ENCODE peak calls at places on chromosomes 4 and X, in six cellular contexts. Q is gastrocnemius medialis, J is IMR-90, E is stomach, O is Peyer's patch, T is A549. C is an unnamed sample. For H3K4me1, the result is how much of the 10 kb centered on the place peaks cover.

GRCh38 chr4:123478859-123479345 is 82.3 kb downstream of the SPRY1 start:
- DNase-seq in J (peak), O (peak), Q (peak), E (peak), T (no peak), C (peak)

GRCh38 chr4:14478504-14478903 is 523.8 kb upstream of the CPEB2 start:
- DNase-seq in O (no peak), Q (no peak), J (no peak), E (no peak), T (no peak), C (no peak)

GRCh38 chr4:100340534-100341364 is 150.5 kb upstream of the DDIT4L start:
- DNase-seq in T (no peak), J (peak), E (no peak), Q (no peak), O (no peak), C (no peak)

GRCh38 chrX:78708830-78709229 is 38.7 kb upstream of the LPAR4 start:
- DNase-seq in T (no peak), Q (no peak), O (no peak), J (no peak), E (no peak), C (no peak)

GRCh38 chr4:8820178-8821102 is 51.2 kb downstream of the HMX1 start:
- DNase-seq in O (peak), E (peak), Q (no peak), J (no peak), T (no peak), C (no peak)

GRCh38 chrX:112941209-112941788 is 100.7 kb upstream of the AMOT start:
- DNase-seq in Q (no peak), T (no peak), E (no peak), J (peak), O (no peak), C (no peak)

GRCh38 chr4:68256284-68256683 is 10.8 kb upstream of the TMPRSS11B start:
- DNase-seq in O (no peak), E (no peak), T (no peak), Q (no peak), J (no peak), C (no peak)

GRCh38 chr4:159547645-159548308 is 444.9 kb downstream of the RAPGEF2 start:
- DNase-seq in J (no peak), E (no peak), O (no peak), T (no peak), Q (no peak), C (no peak)

GRCh38 chr4:80335554-80336358 is at the start of gene CFAP299:
- DNase-seq in O (peak), T (peak), E (peak), J (peak), Q (peak), C (peak)

GRCh38 chr4:8427761-8428287 is 12.7 kb downstream of the ACOX3 start:
- DNase-seq in E (no peak), T (no peak), Q (no peak), J (peak), O (no peak), C (peak)

GRCh38 chr4:88938138-88938537 is 118.8 kb downstream of the FAM13A start:
- DNase-seq in T (no peak), E (no peak), J (peak), Q (no peak), O (no peak), C (no peak)

GRCh38 chr4:119873794-119874325 is 192.8 kb downstream of the MAD2L1 start:
- DNase-seq in Q (no peak), E (no peak), O (no peak), T (no peak), J (no peak), C (no peak)

GRCh38 chr4:144985536-144985935 is 112.5 kb downstream of the ANAPC10 start:
- DNase-seq in J (no peak), O (no peak), E (no peak), T (no peak), Q (no peak), C (no peak)

GRCh38 chr4:4206204-4206603 is 20.5 kb downstream of the OTOP1 start:
- DNase-seq in E (no peak), J (no peak), T (no peak), O (no peak), Q (no peak), C (no peak)

GRCh38 chr4:32840461-32841189 is 2120.5 kb downstream of the PCDH7 start:
- DNase-seq in E (no peak), T (no peak), O (no peak), J (no peak), Q (no peak), C (no peak)

GRCh38 chrX:24682739-24683432 is 10.8 kb upstream of the POLA1 start:
- DNase-seq in J (no peak), T (no peak), O (no peak), E (no peak), Q (no peak), C (no peak)

DNA sequence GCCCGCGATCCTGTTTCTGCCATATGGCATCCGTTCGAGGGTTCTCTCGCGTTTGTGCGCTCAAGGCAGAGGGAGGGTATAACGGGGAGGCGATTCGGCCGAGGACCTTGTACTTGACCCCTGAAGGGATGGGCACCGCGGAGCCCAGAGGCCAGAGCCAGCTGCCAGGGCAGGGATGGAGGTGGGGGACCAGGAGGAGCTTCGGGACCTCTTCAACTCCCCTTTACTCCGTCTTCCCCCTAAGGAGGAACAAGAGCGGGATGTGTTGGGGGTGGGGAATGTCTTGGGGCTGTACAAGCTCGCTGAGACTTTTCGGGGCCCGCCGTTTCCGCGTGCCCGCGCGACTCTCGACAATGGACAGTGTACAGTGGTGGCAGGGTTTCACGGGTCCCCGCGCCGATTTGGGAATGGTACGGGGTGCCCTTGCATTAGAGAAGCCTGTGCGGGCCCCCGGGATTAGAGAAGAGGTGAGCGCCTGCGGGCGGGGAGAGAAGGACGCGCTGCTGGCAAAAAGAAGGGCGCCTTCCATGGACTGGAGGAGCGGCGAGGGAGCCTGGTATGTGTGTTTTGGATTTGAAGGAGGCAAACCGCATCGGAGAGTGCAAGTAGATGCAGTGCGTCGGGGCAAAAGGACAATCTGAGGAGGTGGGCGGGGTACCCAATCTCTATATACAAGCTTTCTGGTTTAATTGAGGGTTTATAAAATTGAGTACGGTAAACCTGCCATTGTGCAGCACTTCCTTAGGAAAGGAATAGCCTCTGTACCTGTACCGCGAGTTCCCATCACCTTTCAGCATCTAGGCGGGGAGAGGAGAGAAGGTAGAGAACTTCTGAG is 841 bp downstream of the UGT8 start:
- DNase-seq in J (no peak), Q (no peak), E (peak), T (no peak), O (peak), C (peak)
- TF ChIP-seq POLR2A in J (no peak), Q (no peak), E (no peak), T (no peak), O (no peak), C (peak)

GRCh38 chrX:43974736-43975135 is 1.5 kb upstream of the NDP start:
- DNase-seq in Q (no peak), J (no peak), E (no peak), O (no peak), T (no peak), C (no peak)
- H3K4me1 ChIP-seq in Q (under half), J (under half), E (under half), O (under half), T (under half), C (under half)

GRCh38 chr4:75724867-75725724 is 719 bp downstream of the USO1 start:
- DNase-seq in J (peak), Q (peak), O (peak), E (peak), T (peak), C (peak)
- TF ChIP-seq POLR2A in J (peak), Q (peak), O (no peak), E (no peak), T (peak), C (no peak)

GRCh38 chrX:57902633-57903032 is 7.6 kb downstream of the ZXDA start:
- DNase-seq in O (no peak), E (no peak), T (no peak), Q (no peak), J (no peak), C (no peak)

GRCh38 chrX:57904481-57904880 is 5.8 kb downstream of the ZXDA start:
- DNase-seq in J (no peak), Q (no peak), T (no peak), E (no peak), O (no peak), C (no peak)

GRCh38 chrX:57900961-57901360 is 9.3 kb downstream of the ZXDA start:
- DNase-seq in O (no peak), J (peak), E (no peak), Q (no peak), T (no peak), C (no peak)

GRCh38 chrX:57906790-57907189 is 3.5 kb downstream of the ZXDA start:
- DNase-seq in E (no peak), T (no peak), J (peak), Q (no peak), O (no peak), C (no peak)

GRCh38 chrX:57905141-57905540 is 5.1 kb downstream of the ZXDA start:
- DNase-seq in T (no peak), J (peak), Q (no peak), E (no peak), O (no peak), C (no peak)
- H3K4me1 ChIP-seq in T (under half), J (under half), Q (half or more), E (under half), O (under half), C (under half)